ENCODE peak calls at places on chromosomes 1 and 21, in seven cellular contexts. K is OCI-LY7; B is GM23248; E is uterus; I is aorta; S is H9; G is CD8-positive, alpha-beta memory T cell. X is an unnamed sample.
A peak's percentile ranks its signal among the peaks of the same experiment; 100 is the strongest.

GRCh38 chr1:23004112-23004511 is 11.5 kb downstream of the TEX46 start:
- DNase-seq in K (no peak), B (no peak), S (no peak), I (no peak), G (no peak), E (no peak), X (no peak)

GRCh38 chr1:154819628-154820590 is 50.2 kb downstream of the KCNN3 start:
- DNase-seq in E (no peak), G (peak; percentile 33), I (no peak), K (peak; percentile 65), S (peak; percentile 70), B (peak; percentile 32), X (no peak)

GRCh38 chr1:50981741-50982140 is 11.7 kb downstream of the CDKN2C start:
- DNase-seq in B (no peak), K (no peak), S (no peak), G (no peak), E (no peak), I (no peak), X (no peak)

GRCh38 chr1:78645728-78646127 is 3.9 kb upstream of the IFI44 start:
- DNase-seq in G (peak; percentile 36), I (no peak), S (no peak), K (no peak), B (no peak), E (no peak), X (no peak)

GRCh38 chr1:194818674-194819073 is 1632.3 kb upstream of the B3GALT2 start:
- DNase-seq in B (no peak), G (no peak), K (no peak), I (no peak), S (no peak), E (no peak), X (no peak)

GRCh38 chr1:171801395-171801990 is 20.0 kb downstream of the METTL13 start:
- DNase-seq in I (no peak), E (no peak), K (peak; percentile 41), B (peak; percentile 67), G (no peak), S (peak; percentile 57), X (no peak)

GRCh38 chr1:66519988-66520387 is 14.0 kb upstream of the SGIP1 start:
- DNase-seq in K (no peak), G (no peak), I (no peak), B (no peak), S (no peak), E (no peak), X (no peak)

GRCh38 chr1:246677842-246678241 is 46.4 kb upstream of the SCCPDH start:
- DNase-seq in I (no peak), S (no peak), B (no peak), K (no peak), E (no peak), G (no peak), X (no peak)

GRCh38 chr1:111221633-111222286 is 5.8 kb upstream of the CHI3L2 start:
- DNase-seq in S (no peak), K (peak; percentile 93), E (no peak), G (peak; percentile 64), B (no peak), I (no peak), X (no peak)

GRCh38 chr1:38615680-38616079 is 243.9 kb downstream of the RRAGC start:
- DNase-seq in G (no peak), E (no peak), S (no peak), K (no peak), I (no peak), B (no peak), X (no peak)

GRCh38 chr1:16078925-16079656 is 5.6 kb upstream of the FAM131C start:
- DNase-seq in I (peak; percentile 84), G (peak; percentile 70), S (peak; percentile 88), B (peak; percentile 83), K (peak; percentile 77), E (peak; percentile 85), X (peak; percentile 84)
- H3K4me1 ChIP-seq in I (no peaks in the 10 kb centered on the region), G (peaks cover 14% of the 10 kb centered on the region), S (no peaks in the 10 kb centered on the region), B (peaks cover 23% of the 10 kb centered on the region), K (peaks cover 6% of the 10 kb centered on the region), E (peaks cover 4% of the 10 kb centered on the region), X (peaks cover 1% of the 10 kb centered on the region)

GRCh38 chr1:93302078-93302477 is 43.6 kb upstream of the DR1 start:
- DNase-seq in K (no peak), S (no peak), I (no peak), B (no peak), G (no peak), E (no peak), X (no peak)
- H3K4me1 ChIP-seq in K (no peaks in the 10 kb centered on the region), S (no peaks in the 10 kb centered on the region), I (no peaks in the 10 kb centered on the region), B (no peaks in the 10 kb centered on the region), G (no peaks in the 10 kb centered on the region), E (no peaks in the 10 kb centered on the region), X (no peaks in the 10 kb centered on the region)

DNA sequence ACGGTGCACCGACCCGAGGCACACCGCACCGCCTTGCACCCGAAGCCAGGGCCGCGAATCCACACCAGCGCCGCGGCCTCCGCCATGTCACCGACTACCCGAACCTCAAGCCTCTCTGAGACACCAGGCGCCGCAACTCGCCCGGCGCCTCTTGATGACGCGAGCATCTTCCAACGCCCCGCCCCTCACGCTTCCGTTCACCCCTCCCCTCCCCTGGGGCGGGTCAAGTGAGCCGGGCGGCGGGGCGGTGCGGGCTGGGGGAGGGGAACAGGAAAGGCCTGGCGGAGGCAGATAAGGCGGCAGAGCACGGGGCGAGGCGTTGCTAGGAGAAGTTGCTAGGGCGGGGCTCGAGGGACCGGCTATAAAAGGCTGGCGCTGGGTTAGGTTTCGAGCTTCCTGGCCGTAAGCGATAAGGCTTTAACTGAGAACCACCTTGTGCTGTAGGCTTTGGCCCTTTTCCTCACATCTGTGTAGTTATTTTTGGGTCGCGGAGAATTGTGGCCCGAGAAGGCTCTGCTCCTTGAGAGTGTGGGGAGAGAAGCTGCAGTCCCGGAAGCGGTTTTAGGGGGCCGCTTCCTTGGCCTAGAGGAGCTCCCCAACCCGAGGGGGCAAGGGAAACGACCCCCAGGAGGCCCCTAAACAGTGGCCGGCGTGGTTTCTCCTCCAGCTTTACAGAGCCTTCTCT is at the start of gene SDE2:
- DNase-seq in G (peak; percentile 100), B (peak; percentile 99), K (peak; percentile 99), I (peak; percentile 100), S (peak; percentile 99), E (peak; percentile 100), X (peak; percentile 100)
- H3K4me1 ChIP-seq in G (peaks cover 81% of the 10 kb centered on the region), B (peaks cover 38% of the 10 kb centered on the region), K (peaks cover 64% of the 10 kb centered on the region), I (no peaks in the 10 kb centered on the region), S (peaks cover 9% of the 10 kb centered on the region), E (peaks cover 11% of the 10 kb centered on the region), X (peaks cover 2% of the 10 kb centered on the region)

GRCh38 chr21:45108808-45109800 is 34.7 kb downstream of the ADARB1 start:
- DNase-seq in S (no peak), E (no peak), B (no peak), K (no peak), G (peak; percentile 27), I (no peak), X (no peak)
- H3K4me1 ChIP-seq in S (no peaks in the 10 kb centered on the region), E (peaks cover 4% of the 10 kb centered on the region), B (peaks cover 17% of the 10 kb centered on the region), K (peaks cover 77% of the 10 kb centered on the region), G (peaks cover 34% of the 10 kb centered on the region), I (peaks cover 3% of the 10 kb centered on the region), X (peaks cover 4% of the 10 kb centered on the region)

X was measured in ovary.